ENCODE peak calls at places on chromosomes 3 and 15, in nine cellular contexts. E, F, B, V, S, C, P, K and L are unnamed samples.
A peak's percentile ranks its signal among the peaks of the same experiment; 100 is the strongest.

GRCh38 chr3:37214076-37214475 is 39.7 kb upstream of the LRRFIP2 start:
- DNase-seq in E (no peak), F (no peak), B (no peak), V (no peak), S (no peak), C (no peak), P (no peak), K (no peak), L (no peak)

GRCh38 chr15:88894348-88894818 is 961 bp downstream of the HAPLN3 start:
- DNase-seq in E (peak; percentile 90), F (no peak), B (peak; percentile 88), V (no peak), S (peak; percentile 51), C (peak; percentile 65), P (no peak), K (peak; percentile 87), L (peak; percentile 91)

GRCh38 chr3:148173836-148174235 is 523.9 kb upstream of the AGTR1 start:
- DNase-seq in E (no peak), F (no peak), B (no peak), V (no peak), S (peak; percentile 4), C (no peak), P (no peak), K (no peak), L (no peak)

GRCh38 chr15:30901889-30902288 is 1.8 kb upstream of the FAN1 start:
- DNase-seq in E (no peak), F (no peak), B (no peak), V (no peak), S (no peak), C (no peak), P (no peak), K (no peak), L (no peak)

GRCh38 chr3:53704363-53704725 is 141.9 kb downstream of the CHDH start:
- DNase-seq in E (no peak), F (no peak), B (no peak), V (no peak), S (no peak), C (no peak), P (no peak), K (no peak), L (no peak)

GRCh38 chr3:192929755-192930491 is 12.3 kb upstream of the MB21D2 start:
- DNase-seq in E (no peak), F (peak; percentile 14), B (no peak), V (no peak), S (peak; percentile 31), C (no peak), P (no peak), K (no peak), L (no peak)

GRCh38 chr3:32177702-32178198 is 60.7 kb upstream of the CMTM8 start:
- DNase-seq in E (peak; percentile 59), F (peak; percentile 8), B (peak; percentile 67), V (peak; percentile 52), S (peak; percentile 92), C (peak; percentile 39), P (peak; percentile 64), K (peak; percentile 75), L (peak; percentile 90)

GRCh38 chr3:160065282-160065681 is 76.6 kb downstream of the IL12A start:
- DNase-seq in E (no peak), F (no peak), B (no peak), V (no peak), S (no peak), C (no peak), P (no peak), K (no peak), L (no peak)

GRCh38 chr15:64152507-64153387 is 1.2 kb downstream of the SNX22 start:
- DNase-seq in E (no peak), F (no peak), B (no peak), V (no peak), S (no peak), C (no peak), P (no peak), K (no peak), L (no peak)

GRCh38 chr3:168604767-168605166 is 509.0 kb upstream of the GOLIM4 start:
- DNase-seq in E (no peak), F (no peak), B (no peak), V (no peak), S (no peak), C (no peak), P (no peak), K (no peak), L (no peak)

GRCh38 chr15:43749690-43750345 is 3.6 kb downstream of the PDIA3 start:
- DNase-seq in E (peak; percentile 66), F (no peak), B (peak; percentile 61), V (no peak), S (no peak), C (no peak), P (no peak), K (no peak), L (no peak)